ENCODE peak calls at places on chromosomes 2 and 18, in eight cellular contexts. One of them, this sample, is unnamed.

GRCh38 chr2:26978061-26978596 is 7.7 kb downstream of the MAPRE3 start:
- DNase-seq in WERI-Rb-1: no peak
- DNase-seq in left ventricle myocardium inferior: peak
- DNase-seq in heart right ventricle: peak
- DNase-seq in GM23338: no peak
- DNase-seq in upper lobe of right lung: peak
- DNase-seq in cardiac muscle cell: peak
- DNase-seq in uterus: no peak
- DNase-seq in this sample: peak

GRCh38 chr2:20108655-20109396 is 57.4 kb upstream of the LAPTM4A start:
- DNase-seq in uterus: no peak
- DNase-seq in WERI-Rb-1: no peak
- DNase-seq in left ventricle myocardium inferior: no peak
- DNase-seq in cardiac muscle cell: no peak
- DNase-seq in GM23338: no peak
- DNase-seq in upper lobe of right lung: peak
- DNase-seq in heart right ventricle: no peak
- DNase-seq in this sample: no peak

GRCh38 chr2:148527488-148528340 is 116.8 kb upstream of the EPC2 start:
- DNase-seq in heart right ventricle: no peak
- DNase-seq in GM23338: no peak
- DNase-seq in WERI-Rb-1: no peak
- DNase-seq in uterus: no peak
- DNase-seq in cardiac muscle cell: no peak
- DNase-seq in left ventricle myocardium inferior: no peak
- DNase-seq in upper lobe of right lung: no peak
- DNase-seq in this sample: no peak

GRCh38 chr2:53865264-53865663 is 5.5 kb upstream of the GPR75 start:
- DNase-seq in uterus: no peak
- DNase-seq in cardiac muscle cell: no peak
- DNase-seq in WERI-Rb-1: no peak
- DNase-seq in upper lobe of right lung: no peak
- DNase-seq in heart right ventricle: no peak
- DNase-seq in GM23338: no peak
- DNase-seq in left ventricle myocardium inferior: no peak
- DNase-seq in this sample: peak

GRCh38 chr2:30235008-30235655 is 3.8 kb downstream of the LBH start:
- DNase-seq in left ventricle myocardium inferior: no peak
- DNase-seq in upper lobe of right lung: no peak
- DNase-seq in uterus: no peak
- DNase-seq in cardiac muscle cell: no peak
- DNase-seq in WERI-Rb-1: no peak
- DNase-seq in GM23338: no peak
- DNase-seq in heart right ventricle: no peak
- DNase-seq in this sample: no peak

GRCh38 chr18:50896093-50896492 is 17.2 kb downstream of the ME2 start:
- DNase-seq in heart right ventricle: no peak
- DNase-seq in WERI-Rb-1: no peak
- DNase-seq in cardiac muscle cell: no peak
- DNase-seq in uterus: no peak
- DNase-seq in GM23338: no peak
- DNase-seq in left ventricle myocardium inferior: no peak
- DNase-seq in upper lobe of right lung: no peak
- DNase-seq in this sample: no peak

GRCh38 chr2:188050716-188051115 is 241.0 kb upstream of the GULP1 start:
- DNase-seq in heart right ventricle: no peak
- DNase-seq in cardiac muscle cell: no peak
- DNase-seq in WERI-Rb-1: no peak
- DNase-seq in left ventricle myocardium inferior: no peak
- DNase-seq in uterus: no peak
- DNase-seq in GM23338: no peak
- DNase-seq in upper lobe of right lung: no peak
- DNase-seq in this sample: no peak

GRCh38 chr18:70194227-70194890 is 11.1 kb downstream of the RTTN start:
- DNase-seq in cardiac muscle cell: no peak
- DNase-seq in WERI-Rb-1: no peak
- DNase-seq in uterus: no peak
- DNase-seq in GM23338: no peak
- DNase-seq in upper lobe of right lung: no peak
- DNase-seq in heart right ventricle: no peak
- DNase-seq in left ventricle myocardium inferior: no peak
- DNase-seq in this sample: no peak

GRCh38 chr2:217185265-217185995 is 325.6 kb upstream of the TNP1 start:
- DNase-seq in upper lobe of right lung: no peak
- DNase-seq in WERI-Rb-1: no peak
- DNase-seq in heart right ventricle: no peak
- DNase-seq in cardiac muscle cell: no peak
- DNase-seq in GM23338: no peak
- DNase-seq in uterus: no peak
- DNase-seq in left ventricle myocardium inferior: no peak
- DNase-seq in this sample: no peak

GRCh38 chr2:223042284-223042683 is 9.7 kb upstream of the KCNE4 start:
- DNase-seq in left ventricle myocardium inferior: no peak
- DNase-seq in WERI-Rb-1: no peak
- DNase-seq in cardiac muscle cell: no peak
- DNase-seq in uterus: no peak
- DNase-seq in GM23338: no peak
- DNase-seq in heart right ventricle: no peak
- DNase-seq in upper lobe of right lung: no peak
- DNase-seq in this sample: no peak
- H3K27ac ChIP-seq in left ventricle myocardium inferior: peak
- H3K27ac ChIP-seq in WERI-Rb-1: no peak
- H3K27ac ChIP-seq in cardiac muscle cell: no peak
- H3K27ac ChIP-seq in uterus: no peak
- H3K27ac ChIP-seq in GM23338: no peak
- H3K27ac ChIP-seq in heart right ventricle: peak
- H3K27ac ChIP-seq in upper lobe of right lung: no peak
- H3K27ac ChIP-seq in this sample: no peak

DNA sequence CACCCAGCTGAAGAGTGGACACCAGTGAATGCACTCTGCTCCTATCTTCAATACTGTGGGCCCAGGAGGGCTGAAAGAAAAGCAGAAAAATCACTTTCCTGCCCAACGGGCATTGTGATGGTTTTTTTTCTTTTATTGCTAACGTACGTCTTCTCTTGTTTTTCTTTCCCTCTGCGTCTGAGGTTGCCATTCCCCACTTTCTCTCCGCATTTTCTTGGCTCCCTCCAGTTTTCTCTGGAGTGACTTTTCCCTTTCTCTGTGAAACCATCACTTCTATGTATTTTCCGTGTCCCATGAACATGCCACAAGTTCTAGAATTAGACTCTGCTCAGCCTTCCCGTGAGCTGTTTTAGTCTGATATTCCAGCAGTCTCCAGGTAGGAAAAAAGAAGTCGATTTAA is 169.2 kb downstream of the BCL2 start:
- DNase-seq in GM23338: no peak
- DNase-seq in uterus: no peak
- DNase-seq in heart right ventricle: no peak
- DNase-seq in cardiac muscle cell: no peak
- DNase-seq in left ventricle myocardium inferior: no peak
- DNase-seq in WERI-Rb-1: no peak
- DNase-seq in upper lobe of right lung: no peak
- DNase-seq in this sample: no peak
- H3K27ac ChIP-seq in GM23338: no peak
- H3K27ac ChIP-seq in uterus: peak
- H3K27ac ChIP-seq in heart right ventricle: no peak
- H3K27ac ChIP-seq in cardiac muscle cell: no peak
- H3K27ac ChIP-seq in left ventricle myocardium inferior: no peak
- H3K27ac ChIP-seq in WERI-Rb-1: no peak
- H3K27ac ChIP-seq in upper lobe of right lung: no peak
- H3K27ac ChIP-seq in this sample: no peak

DNA sequence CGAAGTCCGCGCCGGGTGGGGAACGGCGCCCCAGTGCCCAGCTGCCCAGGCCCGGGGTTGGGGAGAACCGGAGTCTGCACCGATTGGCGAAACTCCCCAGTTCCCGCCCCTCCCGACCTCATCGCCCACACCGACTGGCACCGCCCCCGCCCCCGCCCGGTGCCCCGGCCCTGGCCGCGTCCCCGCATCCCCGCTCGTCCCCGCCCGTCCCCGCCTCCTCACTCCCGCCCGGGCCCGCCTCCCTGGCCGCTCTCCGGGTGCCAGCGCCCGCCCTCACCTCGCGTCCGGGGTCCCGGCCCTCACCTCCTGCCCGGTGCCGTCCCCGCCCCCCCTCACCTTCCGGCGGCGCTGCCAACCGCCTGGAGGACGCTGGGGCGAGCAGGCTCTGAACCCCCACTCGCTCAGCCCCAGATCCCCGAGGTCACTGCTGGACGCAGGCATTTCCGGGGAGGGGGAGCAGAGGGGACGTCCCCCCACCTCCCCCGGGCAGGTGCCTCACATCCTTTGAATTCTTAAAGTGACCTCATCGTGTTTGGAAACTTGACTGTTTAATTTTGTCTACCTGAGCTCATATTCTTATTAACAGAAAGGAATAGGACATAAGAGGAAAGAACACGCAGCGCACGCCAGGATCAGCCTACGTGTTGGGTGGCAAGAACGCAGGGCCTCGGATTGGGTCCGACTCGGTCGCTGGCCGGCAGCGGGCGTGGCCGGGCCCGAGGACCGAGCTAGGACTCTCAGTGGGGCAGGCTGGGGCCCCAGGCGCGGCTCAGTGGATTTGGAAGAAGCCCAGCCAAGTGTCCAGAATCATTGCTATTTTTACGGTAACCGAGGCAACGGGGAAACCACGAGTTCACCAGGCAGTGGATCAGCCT is at the start of gene FAM110C:
- DNase-seq in uterus: peak
- DNase-seq in WERI-Rb-1: peak
- DNase-seq in cardiac muscle cell: peak
- DNase-seq in upper lobe of right lung: peak
- DNase-seq in left ventricle myocardium inferior: peak
- DNase-seq in heart right ventricle: peak
- DNase-seq in GM23338: peak
- DNase-seq in this sample: peak
- H3K27ac ChIP-seq in uterus: peak
- H3K27ac ChIP-seq in WERI-Rb-1: no peak
- H3K27ac ChIP-seq in cardiac muscle cell: no peak
- H3K27ac ChIP-seq in upper lobe of right lung: peak
- H3K27ac ChIP-seq in left ventricle myocardium inferior: peak
- H3K27ac ChIP-seq in heart right ventricle: peak
- H3K27ac ChIP-seq in GM23338: peak
- H3K27ac ChIP-seq in this sample: peak

DNA sequence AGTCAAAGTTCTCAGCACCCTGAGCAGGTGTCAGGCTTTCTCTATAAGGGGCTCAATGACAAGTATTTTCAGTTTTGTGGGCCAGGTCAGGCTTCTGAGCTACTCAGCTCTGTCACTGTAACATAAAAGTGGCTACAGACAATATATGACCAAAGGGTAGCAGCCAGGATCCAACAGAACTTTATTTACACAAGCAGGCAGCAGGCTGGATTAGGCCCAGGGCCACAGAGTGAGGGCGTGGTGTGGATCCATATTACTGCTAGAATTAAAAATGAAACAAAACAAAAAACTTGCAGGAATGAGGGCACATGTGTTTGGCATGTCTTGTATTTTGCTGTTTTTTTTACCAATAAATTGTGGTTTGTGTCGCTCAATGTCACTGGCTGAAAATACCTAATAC is 143.7 kb downstream of the EIPR1 start:
- DNase-seq in uterus: no peak
- DNase-seq in WERI-Rb-1: no peak
- DNase-seq in left ventricle myocardium inferior: no peak
- DNase-seq in upper lobe of right lung: no peak
- DNase-seq in cardiac muscle cell: no peak
- DNase-seq in heart right ventricle: no peak
- DNase-seq in GM23338: no peak
- DNase-seq in this sample: no peak
- H3K27ac ChIP-seq in uterus: no peak
- H3K27ac ChIP-seq in WERI-Rb-1: no peak
- H3K27ac ChIP-seq in left ventricle myocardium inferior: no peak
- H3K27ac ChIP-seq in upper lobe of right lung: no peak
- H3K27ac ChIP-seq in cardiac muscle cell: no peak
- H3K27ac ChIP-seq in heart right ventricle: no peak
- H3K27ac ChIP-seq in GM23338: no peak
- H3K27ac ChIP-seq in this sample: no peak

DNA sequence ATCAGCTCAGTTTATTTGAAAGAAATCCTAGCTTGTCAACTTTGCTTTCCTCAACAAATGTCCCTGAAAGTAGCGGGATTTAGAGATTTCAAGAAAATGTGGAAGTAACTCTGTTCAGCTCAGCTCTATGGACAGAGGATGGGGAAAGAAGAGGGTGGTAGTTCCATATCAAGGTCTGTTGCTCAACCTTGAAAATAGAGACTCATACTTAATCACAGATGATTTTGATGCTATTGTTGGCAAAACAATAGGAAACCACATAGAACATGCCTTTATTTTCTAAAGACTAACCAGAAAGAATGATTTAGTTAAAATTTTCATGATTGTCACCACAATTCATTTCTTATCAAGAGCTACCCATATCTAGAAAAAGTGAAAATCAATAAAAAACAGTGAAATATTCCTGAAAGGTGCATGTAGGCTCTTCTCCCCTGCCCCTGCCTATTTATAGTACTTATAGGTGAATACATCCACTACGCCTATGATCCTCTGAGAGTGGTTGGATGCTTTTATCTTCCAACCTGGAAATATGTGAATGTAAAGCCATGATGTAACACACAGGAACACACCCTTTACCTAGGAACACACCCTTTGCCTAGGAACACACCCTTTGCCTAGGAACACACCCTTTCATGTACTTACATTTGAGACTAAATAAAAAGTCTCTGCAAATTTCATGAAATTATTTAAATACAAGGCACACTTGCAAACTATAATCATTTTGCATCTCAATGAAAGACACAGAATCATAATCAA is 65.8 kb downstream of the ETAA1 start:
- DNase-seq in heart right ventricle: no peak
- DNase-seq in WERI-Rb-1: no peak
- DNase-seq in uterus: no peak
- DNase-seq in GM23338: no peak
- DNase-seq in cardiac muscle cell: no peak
- DNase-seq in left ventricle myocardium inferior: no peak
- DNase-seq in upper lobe of right lung: no peak
- DNase-seq in this sample: no peak
- H3K27ac ChIP-seq in heart right ventricle: no peak
- H3K27ac ChIP-seq in WERI-Rb-1: no peak
- H3K27ac ChIP-seq in uterus: no peak
- H3K27ac ChIP-seq in GM23338: no peak
- H3K27ac ChIP-seq in cardiac muscle cell: no peak
- H3K27ac ChIP-seq in left ventricle myocardium inferior: no peak
- H3K27ac ChIP-seq in upper lobe of right lung: no peak
- H3K27ac ChIP-seq in this sample: no peak

GRCh38 chr2:86370579-86370978 is 33.2 kb upstream of the REEP1 start:
- DNase-seq in WERI-Rb-1: no peak
- DNase-seq in uterus: no peak
- DNase-seq in cardiac muscle cell: no peak
- DNase-seq in GM23338: peak
- DNase-seq in upper lobe of right lung: no peak
- DNase-seq in left ventricle myocardium inferior: no peak
- DNase-seq in heart right ventricle: no peak
- DNase-seq in this sample: no peak
- H3K27ac ChIP-seq in WERI-Rb-1: no peak
- H3K27ac ChIP-seq in uterus: no peak
- H3K27ac ChIP-seq in cardiac muscle cell: no peak
- H3K27ac ChIP-seq in GM23338: no peak
- H3K27ac ChIP-seq in upper lobe of right lung: no peak
- H3K27ac ChIP-seq in left ventricle myocardium inferior: no peak
- H3K27ac ChIP-seq in heart right ventricle: no peak
- H3K27ac ChIP-seq in this sample: no peak

GRCh38 chr18:22044474-22045220 is 124.7 kb upstream of the GATA6 start:
- DNase-seq in left ventricle myocardium inferior: no peak
- DNase-seq in heart right ventricle: no peak
- DNase-seq in upper lobe of right lung: no peak
- DNase-seq in uterus: no peak
- DNase-seq in GM23338: no peak
- DNase-seq in WERI-Rb-1: no peak
- DNase-seq in cardiac muscle cell: no peak
- DNase-seq in this sample: peak
- H3K27ac ChIP-seq in left ventricle myocardium inferior: no peak
- H3K27ac ChIP-seq in heart right ventricle: no peak
- H3K27ac ChIP-seq in upper lobe of right lung: no peak
- H3K27ac ChIP-seq in uterus: no peak
- H3K27ac ChIP-seq in GM23338: no peak
- H3K27ac ChIP-seq in WERI-Rb-1: no peak
- H3K27ac ChIP-seq in cardiac muscle cell: no peak
- H3K27ac ChIP-seq in this sample: peak

GRCh38 chr2:163711244-163711643 is 24.6 kb downstream of the FIGN start:
- DNase-seq in uterus: no peak
- DNase-seq in left ventricle myocardium inferior: no peak
- DNase-seq in upper lobe of right lung: no peak
- DNase-seq in WERI-Rb-1: no peak
- DNase-seq in GM23338: no peak
- DNase-seq in heart right ventricle: no peak
- DNase-seq in cardiac muscle cell: no peak
- DNase-seq in this sample: no peak
- H3K27ac ChIP-seq in uterus: no peak
- H3K27ac ChIP-seq in left ventricle myocardium inferior: peak
- H3K27ac ChIP-seq in upper lobe of right lung: no peak
- H3K27ac ChIP-seq in WERI-Rb-1: no peak
- H3K27ac ChIP-seq in GM23338: no peak
- H3K27ac ChIP-seq in heart right ventricle: no peak
- H3K27ac ChIP-seq in cardiac muscle cell: no peak
- H3K27ac ChIP-seq in this sample: no peak